ENCODE peak calls at places on chromosomes 3 and 15, in seven cellular contexts. X is PC-3; J is CD8-positive, alpha-beta T cell; Z is epithelial cell of proximal tubule; D is body of pancreas; E is uterus; I is AG10803. K is an unnamed sample.

GRCh38 chr3:172675371-172676193 is 35.3 kb downstream of the NCEH1 start:
- DNase-seq in X (peak; percentile 88), J (no peak), Z (no peak), D (no peak), E (no peak), I (peak; percentile 45), K (no peak)

GRCh38 chr3:62201438-62202035 is 171.8 kb downstream of the FEZF2 start:
- DNase-seq in X (peak; percentile 56), J (no peak), Z (no peak), D (no peak), E (no peak), I (peak; percentile 39), K (peak; percentile 13)

GRCh38 chr3:186311431-186311830 is 50.6 kb downstream of the DGKG start:
- DNase-seq in X (no peak), J (no peak), Z (no peak), D (no peak), E (no peak), I (no peak), K (no peak)

GRCh38 chr3:47781326-47781684 is 388 bp downstream of the SMARCC1 start:
- DNase-seq in X (no peak), J (peak; percentile 45), Z (no peak), D (peak; percentile 66), E (no peak), I (no peak), K (no peak)

GRCh38 chr3:102156426-102156825 is 278.4 kb upstream of the ZPLD1 start:
- DNase-seq in X (peak; percentile 94), J (no peak), Z (peak; percentile 99), D (peak; percentile 21), E (no peak), I (peak; percentile 83), K (no peak)

GRCh38 chr3:113498221-113499005 is 16.5 kb downstream of the SPICE1 start:
- DNase-seq in X (peak; percentile 73), J (no peak), Z (no peak), D (no peak), E (no peak), I (peak; percentile 41), K (no peak)

GRCh38 chr3:100226712-100227429 is 33.9 kb upstream of the TBC1D23 start:
- DNase-seq in X (peak; percentile 17), J (no peak), Z (no peak), D (no peak), E (no peak), I (peak; percentile 72), K (no peak)

GRCh38 chr3:142705256-142705655 is 18.6 kb upstream of the TRPC1 start:
- DNase-seq in X (no peak), J (no peak), Z (no peak), D (no peak), E (no peak), I (no peak), K (no peak)

GRCh38 chr3:55330756-55331155 is 156.3 kb downstream of the WNT5A start:
- DNase-seq in X (no peak), J (no peak), Z (peak; percentile 57), D (no peak), E (no peak), I (peak; percentile 47), K (no peak)

GRCh38 chr15:49962044-49962602 is 156.9 kb downstream of the ATP8B4 start:
- DNase-seq in X (no peak), J (no peak), Z (no peak), D (no peak), E (no peak), I (peak; percentile 64), K (no peak)

GRCh38 chr3:112813723-112814171 is 32.9 kb downstream of the CD200R1L start:
- DNase-seq in X (no peak), J (no peak), Z (no peak), D (no peak), E (no peak), I (peak; percentile 78), K (no peak)

GRCh38 chr15:47384316-47384715 is 333.0 kb upstream of the SEMA6D start:
- DNase-seq in X (peak; percentile 74), J (no peak), Z (peak; percentile 20), D (no peak), E (peak; percentile 20), I (peak; percentile 81), K (no peak)

GRCh38 chr3:71512000-71512399 is 71.5 kb downstream of the FOXP1 start:
- DNase-seq in X (peak; percentile 22), J (no peak), Z (no peak), D (no peak), E (no peak), I (no peak), K (no peak)

GRCh38 chr3:45574067-45574494 is 20.5 kb upstream of the LIMD1 start:
- DNase-seq in X (no peak), J (no peak), Z (no peak), D (no peak), E (no peak), I (no peak), K (no peak)

GRCh38 chr3:195796795-195797194 is 14.9 kb downstream of the MUC4 start:
- DNase-seq in X (no peak), J (no peak), Z (no peak), D (no peak), E (no peak), I (no peak), K (no peak)

GRCh38 chr3:133282239-133282638 is 117.6 kb upstream of the BFSP2 start:
- DNase-seq in X (no peak), J (no peak), Z (no peak), D (no peak), E (no peak), I (peak; percentile 66), K (no peak)

GRCh38 chr3:111917300-111917699 is 58.2 kb downstream of the PHLDB2 start:
- DNase-seq in X (peak; percentile 94), J (no peak), Z (no peak), D (no peak), E (no peak), I (peak; percentile 46), K (no peak)

GRCh38 chr15:35123743-35124142 is 38.6 kb upstream of the NANOGP8 start:
- DNase-seq in X (no peak), J (no peak), Z (no peak), D (no peak), E (no peak), I (no peak), K (no peak)

GRCh38 chr15:35120173-35120572 is 35.1 kb upstream of the NANOGP8 start:
- DNase-seq in X (no peak), J (no peak), Z (no peak), D (no peak), E (no peak), I (no peak), K (no peak)

GRCh38 chr15:35117508-35118280 is 32.6 kb upstream of the NANOGP8 start:
- DNase-seq in X (peak; percentile 14), J (no peak), Z (no peak), D (no peak), E (no peak), I (peak; percentile 8), K (no peak)

GRCh38 chr15:35118987-35119386 is 33.9 kb upstream of the NANOGP8 start:
- DNase-seq in X (no peak), J (no peak), Z (no peak), D (no peak), E (no peak), I (no peak), K (peak; percentile 18)

GRCh38 chr15:35121611-35122359 is 36.7 kb upstream of the NANOGP8 start:
- DNase-seq in X (no peak), J (no peak), Z (no peak), D (no peak), E (no peak), I (no peak), K (no peak)
- TF ChIP-seq CTCF in X (no peak), J (no peak), Z (no peak), D (no peak), E (no peak), I (no peak), K (no peak)

DNA sequence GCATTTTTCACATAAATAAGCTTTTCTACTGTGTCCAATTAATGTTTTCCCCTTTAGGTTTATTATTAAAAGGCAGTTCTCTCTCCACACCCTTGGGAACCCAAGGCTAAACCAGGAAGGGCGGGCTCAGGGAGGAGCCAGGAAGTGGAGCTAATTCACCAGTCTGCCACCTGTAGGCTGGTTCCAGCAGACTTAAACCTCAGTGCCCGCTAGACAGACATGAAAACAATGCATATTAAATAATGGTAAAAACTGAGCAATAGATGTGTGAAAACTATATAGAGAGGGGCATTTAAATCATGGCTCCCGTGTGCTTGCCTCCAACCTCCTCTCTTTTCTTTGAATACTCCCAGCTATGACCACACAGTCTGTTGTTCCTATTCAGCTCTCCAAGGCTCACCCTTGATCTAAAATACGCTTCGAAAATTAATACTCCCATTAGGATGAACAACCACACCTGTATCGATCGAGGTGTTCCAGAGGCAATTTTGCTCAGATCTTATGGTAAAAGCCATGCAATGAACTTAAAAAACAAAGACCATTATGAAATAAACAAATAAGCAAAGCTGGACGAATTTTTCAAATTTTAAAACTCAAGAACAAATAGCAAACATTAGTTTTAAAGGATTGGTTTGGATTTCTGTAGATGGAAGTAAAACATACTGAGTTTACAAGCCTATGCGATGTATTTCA is 253.3 kb downstream of the TJP1 start:
- DNase-seq in X (peak; percentile 70), J (no peak), Z (peak; percentile 52), D (peak; percentile 67), E (no peak), I (no peak), K (peak; percentile 43)
- H3K4me3 ChIP-seq in X (no peak overlapping the region), J (no peak overlapping the region), Z (peak overlapping the region; percentile 54), D (no peak overlapping the region), E (no peak overlapping the region), I (no peak overlapping the region), K (no peak overlapping the region)

DNA sequence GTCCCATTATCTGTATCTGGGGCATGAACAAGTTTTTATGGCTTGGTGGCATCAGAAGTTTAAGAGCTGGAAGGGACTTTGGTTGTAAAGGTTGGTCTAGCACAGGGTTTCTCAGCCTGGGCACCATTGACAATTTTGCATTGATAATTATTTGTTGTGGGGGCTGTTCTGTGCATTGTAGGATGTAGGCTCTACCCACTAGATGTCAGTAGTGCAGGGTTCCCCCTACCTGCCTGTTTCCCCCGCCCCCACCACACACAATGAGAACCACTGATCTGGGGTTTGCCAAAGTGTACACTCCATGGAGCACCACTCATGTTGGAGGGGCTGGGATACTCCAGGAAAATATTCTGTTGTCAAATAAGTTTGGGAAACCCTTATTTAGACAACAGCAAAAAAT is 42.7 kb downstream of the PLCL2 start:
- DNase-seq in X (peak; percentile 10), J (no peak), Z (no peak), D (no peak), E (no peak), I (no peak), K (no peak)
- TF ChIP-seq CTCF in X (peak; percentile 46), J (peak; percentile 20), Z (peak; percentile 20), D (no peak), E (no peak), I (no peak), K (no peak)

GRCh38 chr3:40465456-40465855 is 8.3 kb downstream of the RPL14 start:
- DNase-seq in X (no peak), J (no peak), Z (no peak), D (no peak), E (no peak), I (no peak), K (no peak)
- H3K4me3 ChIP-seq in X (no peak overlapping the region), J (no peak overlapping the region), Z (no peak overlapping the region), D (no peak overlapping the region), E (no peak overlapping the region), I (no peak overlapping the region), K (no peak overlapping the region)